ENCODE peak calls at places on chromosomes 6 and 20, in four cellular contexts. C is tibial artery, V is astrocyte of the spinal cord, J is lung. D is an unnamed sample.

GRCh38 chr6:45759134-45759849 is 256.4 kb downstream of the CLIC5 start:
- DNase-seq in V (no peak), C (no peak), J (no peak), D (no peak)

GRCh38 chr20:38275815-38276550 is 15.4 kb upstream of the KIAA1755 start:
- DNase-seq in V (peak), J (no peak), C (no peak), D (no peak)

GRCh38 chr20:11375966-11376365 is 541.7 kb upstream of the BTBD3 start:
- DNase-seq in J (no peak), C (no peak), V (no peak), D (no peak)

GRCh38 chr6:53408826-53409225 is 60.1 kb upstream of the ELOVL5 start:
- DNase-seq in C (no peak), V (no peak), J (no peak), D (no peak)

GRCh38 chr6:17381429-17382147 is 11.8 kb upstream of the CAP2 start:
- DNase-seq in C (no peak), V (peak), J (no peak), D (no peak)

GRCh38 chr20:56574531-56575142 is 41.6 kb downstream of the FAM209B start:
- DNase-seq in V (no peak), J (no peak), C (no peak), D (no peak)

GRCh38 chr6:141174932-141175331 is 957.8 kb upstream of the GJE1 start:
- DNase-seq in V (no peak), C (no peak), J (no peak), D (no peak)

GRCh38 chr6:136335736-136336362 is 46.2 kb upstream of the BCLAF1 start:
- DNase-seq in J (no peak), C (no peak), V (no peak), D (no peak)

GRCh38 chr6:431986-432385 is 40.4 kb downstream of the IRF4 start:
- DNase-seq in V (peak), J (no peak), C (no peak), D (peak)

GRCh38 chr6:11921017-11921438 is 91.1 kb upstream of the HIVEP1 start:
- DNase-seq in C (peak), V (peak), J (no peak), D (peak)

GRCh38 chr6:64012351-64013060 is 376.9 kb downstream of the PHF3 start:
- DNase-seq in V (peak), J (no peak), C (no peak), D (peak)

GRCh38 chr6:88145298-88145963 is 20.7 kb downstream of the CNR1 start:
- DNase-seq in V (no peak), J (no peak), C (no peak), D (no peak)

GRCh38 chr20:34475979-34476736 is 40.1 kb upstream of the DYNLRB1 start:
- DNase-seq in V (peak), J (peak), C (peak), D (no peak)

GRCh38 chr6:135251964-135252429 is 70.9 kb downstream of the MYB start:
- DNase-seq in J (no peak), V (peak), C (no peak), D (no peak)

GRCh38 chr6:116158641-116159040 is 32.7 kb upstream of the COL10A1 start:
- DNase-seq in V (peak), J (no peak), C (no peak), D (no peak)

GRCh38 chr6:150531957-150532356 is 67.7 kb upstream of the PLEKHG1 start:
- DNase-seq in J (no peak), V (no peak), C (no peak), D (no peak)

GRCh38 chr6:31954511-31954910 is 4.3 kb downstream of the NELFE start:
- DNase-seq in J (no peak), C (no peak), V (no peak), D (no peak)

GRCh38 chr6:129749749-129750120 is 39.8 kb upstream of the ARHGAP18 start:
- DNase-seq in C (no peak), V (peak), J (no peak), D (no peak)

GRCh38 chr20:815914-816606 is 17.5 kb upstream of the FAM110A start:
- DNase-seq in C (peak), J (peak), V (peak), D (no peak)

GRCh38 chr6:71246596-71246995 is 42.0 kb upstream of the OGFRL1 start:
- DNase-seq in C (no peak), J (no peak), V (no peak), D (no peak)

GRCh38 chr6:111591370-111591900 is 14.2 kb downstream of the TRAF3IP2 start:
- DNase-seq in J (peak), V (peak), C (peak), D (peak)

GRCh38 chr20:36526521-36527011 is 14.8 kb upstream of the MYL9 start:
- DNase-seq in J (no peak), C (no peak), V (no peak), D (no peak)

GRCh38 chr6:18752278-18753057 is 365.3 kb downstream of the RNF144B start:
- DNase-seq in V (no peak), J (no peak), C (no peak), D (no peak)

GRCh38 chr20:53019464-53019863 is 47.3 kb downstream of the TSHZ2 start:
- DNase-seq in J (no peak), V (no peak), C (no peak), D (no peak)

GRCh38 chr20:49603209-49603627 is 35.3 kb upstream of the PTGIS start:
- DNase-seq in C (no peak), J (no peak), V (peak), D (no peak)

GRCh38 chr20:48157970-48158369 is 372.7 kb upstream of the SULF2 start:
- DNase-seq in J (no peak), V (no peak), C (peak), D (no peak)

GRCh38 chr20:32877507-32877906 is 18.8 kb downstream of the EFCAB8 start:
- DNase-seq in J (no peak), V (peak), C (no peak), D (no peak)

GRCh38 chr20:19712737-19713260 is 45.3 kb upstream of the RIN2 start:
- DNase-seq in C (no peak), J (no peak), V (no peak), D (no peak)

GRCh38 chr6:136201735-136202134 is 48.4 kb downstream of the MTFR2 start:
- DNase-seq in C (no peak), J (no peak), V (peak), D (no peak)

GRCh38 chr6:144675231-144675861 is 390.2 kb downstream of the UTRN start:
- DNase-seq in C (peak), J (peak), V (peak), D (peak)

GRCh38 chr20:42941629-42942028 is 248.1 kb downstream of the PTPRT start:
- DNase-seq in C (no peak), J (no peak), V (no peak), D (no peak)

GRCh38 chr20:42938486-42939205 is 251.1 kb downstream of the PTPRT start:
- DNase-seq in J (no peak), C (no peak), V (no peak), D (no peak)

DNA sequence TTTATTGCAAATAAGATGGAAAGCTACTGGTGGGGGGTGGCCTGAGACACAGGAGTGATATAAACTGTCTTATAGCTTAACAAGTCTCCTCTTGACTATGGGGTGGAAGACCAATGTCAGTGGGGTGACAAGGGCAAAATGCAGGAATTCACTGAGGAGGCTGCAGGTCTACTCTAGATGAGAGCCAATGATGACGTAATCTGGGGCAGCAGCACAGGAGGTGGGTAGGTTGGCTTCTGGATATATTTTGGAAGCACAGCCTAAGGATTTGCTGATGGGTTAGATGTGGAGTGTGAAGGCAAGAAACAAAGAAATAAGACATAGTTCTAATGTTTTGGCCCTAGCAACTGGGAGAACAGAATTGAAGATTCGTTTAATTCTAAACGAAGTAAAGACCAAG is 253.2 kb downstream of the PTPRT start:
- DNase-seq in J (no peak), C (no peak), V (no peak), D (no peak)
- TF ChIP-seq CTCF in J (no peak), C (no peak), V (no peak), D (no peak)

GRCh38 chr6:41025966-41026365 is 13.1 kb downstream of the UNC5CL start:
- DNase-seq in V (no peak), J (no peak), C (no peak), D (no peak)
- H3K4me3 ChIP-seq in V (no peak), J (no peak), C (no peak), D (no peak)

DNA sequence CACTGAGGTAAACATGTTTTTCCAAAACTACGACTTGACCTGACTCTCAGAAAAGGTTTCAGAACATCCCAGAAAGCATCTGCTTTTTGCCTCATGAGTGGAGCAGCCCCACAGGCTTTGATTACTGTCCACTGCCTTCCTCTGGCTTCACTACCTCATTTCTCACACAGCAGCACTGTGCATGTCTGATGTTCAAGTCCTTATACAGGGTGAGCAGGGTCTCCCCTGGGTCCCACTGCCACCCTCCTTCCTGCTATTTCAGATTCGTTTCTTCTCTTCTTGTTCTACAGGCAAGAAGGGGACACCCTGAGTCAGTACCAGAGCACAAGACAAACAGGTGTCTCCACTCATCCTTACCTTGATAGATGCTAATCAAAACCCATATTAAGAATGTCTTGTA is 64.7 kb upstream of the NFATC2 start:
- DNase-seq in V (no peak), C (no peak), J (no peak), D (no peak)
- TF ChIP-seq CTCF in V (no peak), C (no peak), J (no peak), D (no peak)

GRCh38 chr20:46708172-46708860 is 1.1 kb upstream of the SLC2A10 start:
- DNase-seq in V (no peak), C (no peak), J (no peak), D (no peak)
- H3K4me3 ChIP-seq in V (no peak), C (no peak), J (no peak), D (no peak)

DNA sequence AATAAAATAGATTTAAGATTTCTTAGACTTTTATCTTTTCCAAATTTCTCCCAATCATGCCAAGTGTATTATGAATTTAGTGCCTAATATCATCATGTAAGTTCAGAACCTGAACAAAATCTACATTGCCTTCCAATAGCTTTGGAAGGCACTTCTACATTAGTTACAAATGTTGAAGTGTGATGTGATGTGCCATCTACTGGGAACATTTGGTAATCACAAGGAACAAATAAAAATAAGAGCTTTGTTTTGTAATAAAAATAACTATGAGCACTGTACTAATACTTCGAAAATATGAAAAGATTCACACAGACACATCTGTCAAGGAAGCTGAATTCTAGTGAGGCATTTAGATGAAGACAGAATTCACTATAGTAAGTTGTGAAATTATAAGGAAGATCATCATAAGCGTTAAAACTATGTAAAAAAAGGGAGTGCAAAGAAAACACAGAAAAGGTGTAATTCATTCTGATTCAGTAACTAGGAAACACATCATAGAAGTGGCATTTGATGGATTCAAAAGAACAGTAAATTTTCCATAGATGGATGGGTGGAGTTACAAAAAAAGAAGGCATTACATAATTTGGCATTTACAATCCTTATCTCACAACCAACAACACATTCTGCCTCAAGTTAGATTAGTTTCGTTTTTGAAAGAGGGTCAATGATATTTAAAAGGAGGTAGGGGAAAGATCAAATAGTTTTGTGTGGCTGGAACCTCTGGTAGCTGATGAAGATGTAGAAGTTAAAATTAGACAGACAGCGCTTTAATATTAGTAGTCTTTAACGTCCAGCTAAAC is 161.0 kb downstream of the ASCC3 start:
- DNase-seq in C (no peak), V (peak), J (no peak), D (no peak)
- TF ChIP-seq CTCF in C (no peak), V (peak), J (no peak), D (peak)

DNA sequence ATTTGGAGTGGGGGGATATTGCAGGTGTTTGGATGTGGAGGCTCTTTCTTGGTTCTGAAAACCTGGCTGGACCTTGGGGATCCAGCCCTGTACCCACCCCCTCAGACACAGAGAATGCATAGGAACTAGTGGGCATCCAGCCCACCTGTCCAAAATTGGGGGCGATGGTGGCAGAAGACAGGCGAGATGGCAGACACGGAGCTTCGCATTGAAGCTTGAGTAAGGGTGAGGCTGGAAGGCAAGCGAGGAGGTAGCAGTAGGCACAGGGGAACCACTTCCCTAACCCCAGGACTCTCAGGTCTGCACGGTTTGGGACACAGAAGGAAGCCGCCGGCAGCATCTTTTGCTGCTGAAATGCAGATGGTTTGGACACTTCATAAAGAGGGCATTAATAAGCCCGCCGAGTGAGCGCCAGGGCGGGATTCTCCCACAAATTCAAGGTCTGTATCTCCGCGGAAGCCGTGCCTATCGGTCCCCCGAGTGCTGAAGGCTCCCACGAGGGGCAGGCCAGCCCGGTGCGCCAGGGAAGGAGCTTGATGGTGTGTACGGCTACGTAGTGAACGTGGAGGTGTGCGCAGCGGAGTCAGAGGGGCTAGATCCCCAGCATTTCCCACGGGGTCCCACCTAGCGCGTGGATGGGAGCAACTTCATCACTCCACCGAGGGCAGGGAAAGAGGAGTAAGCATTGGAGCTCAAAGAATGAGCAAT is 1.6 kb upstream of the FOXA2 start:
- DNase-seq in C (no peak), J (no peak), V (no peak), D (no peak)
- H3K4me3 ChIP-seq in C (no peak), J (no peak), V (no peak), D (no peak)

D was measured in kidney epithelial cell.